ENCODE peak calls at places on chromosome 21, in ten cellular contexts. One of them, this sample, is unnamed.

GRCh38 chr21:38751379-38752050 is 54.2 kb upstream of the ETS2 start:
- DNase-seq in amniotic stem cell: no peak
- DNase-seq in activated CD8-positive, alpha-beta memory T cell treated with anti-CD3 and anti-CD28 coated beads for 4 hours: no peak
- DNase-seq in astrocyte of the spinal cord: peak
- DNase-seq in osteocyte: no peak
- DNase-seq in NCI-H1417 treated with DMSO at 0.1 percent for 48 hours: no peak
- DNase-seq in cardiac fibroblast: peak
- DNase-seq in GM23248: no peak
- DNase-seq in cerebellar cortex: no peak
- DNase-seq in iPS-NIHi11: no peak
- DNase-seq in this sample: no peak

GRCh38 chr21:36178349-36178748 is 21.7 kb downstream of the DOP1B start:
- DNase-seq in amniotic stem cell: no peak
- DNase-seq in activated CD8-positive, alpha-beta memory T cell treated with anti-CD3 and anti-CD28 coated beads for 4 hours: no peak
- DNase-seq in astrocyte of the spinal cord: no peak
- DNase-seq in osteocyte: no peak
- DNase-seq in NCI-H1417 treated with DMSO at 0.1 percent for 48 hours: no peak
- DNase-seq in cardiac fibroblast: no peak
- DNase-seq in GM23248: no peak
- DNase-seq in cerebellar cortex: no peak
- DNase-seq in iPS-NIHi11: no peak
- DNase-seq in this sample: no peak

GRCh38 chr21:44267655-44268142 is 6.0 kb upstream of the DNMT3L start:
- DNase-seq in amniotic stem cell: no peak
- DNase-seq in activated CD8-positive, alpha-beta memory T cell treated with anti-CD3 and anti-CD28 coated beads for 4 hours: no peak
- DNase-seq in astrocyte of the spinal cord: no peak
- DNase-seq in osteocyte: no peak
- DNase-seq in NCI-H1417 treated with DMSO at 0.1 percent for 48 hours: no peak
- DNase-seq in cardiac fibroblast: no peak
- DNase-seq in GM23248: no peak
- DNase-seq in cerebellar cortex: peak
- DNase-seq in iPS-NIHi11: peak
- DNase-seq in this sample: no peak

GRCh38 chr21:42836767-42837301 is 42.5 kb downstream of the WDR4 start:
- DNase-seq in amniotic stem cell: no peak
- DNase-seq in activated CD8-positive, alpha-beta memory T cell treated with anti-CD3 and anti-CD28 coated beads for 4 hours: no peak
- DNase-seq in astrocyte of the spinal cord: no peak
- DNase-seq in osteocyte: peak
- DNase-seq in NCI-H1417 treated with DMSO at 0.1 percent for 48 hours: no peak
- DNase-seq in cardiac fibroblast: no peak
- DNase-seq in GM23248: no peak
- DNase-seq in cerebellar cortex: no peak
- DNase-seq in iPS-NIHi11: no peak
- DNase-seq in this sample: no peak

GRCh38 chr21:38688068-38688467 is 117.7 kb upstream of the ETS2 start:
- DNase-seq in amniotic stem cell: no peak
- DNase-seq in activated CD8-positive, alpha-beta memory T cell treated with anti-CD3 and anti-CD28 coated beads for 4 hours: no peak
- DNase-seq in astrocyte of the spinal cord: no peak
- DNase-seq in osteocyte: no peak
- DNase-seq in NCI-H1417 treated with DMSO at 0.1 percent for 48 hours: peak
- DNase-seq in cardiac fibroblast: no peak
- DNase-seq in GM23248: no peak
- DNase-seq in cerebellar cortex: no peak
- DNase-seq in iPS-NIHi11: no peak
- DNase-seq in this sample: no peak

GRCh38 chr21:36994501-36995189 is 11.9 kb upstream of the RIPPLY3 start:
- DNase-seq in amniotic stem cell: no peak
- DNase-seq in activated CD8-positive, alpha-beta memory T cell treated with anti-CD3 and anti-CD28 coated beads for 4 hours: no peak
- DNase-seq in astrocyte of the spinal cord: no peak
- DNase-seq in osteocyte: no peak
- DNase-seq in NCI-H1417 treated with DMSO at 0.1 percent for 48 hours: no peak
- DNase-seq in cardiac fibroblast: no peak
- DNase-seq in GM23248: peak
- DNase-seq in cerebellar cortex: no peak
- DNase-seq in iPS-NIHi11: no peak
- DNase-seq in this sample: no peak

GRCh38 chr21:41764558-41765392 is 2.1 kb downstream of the RIPK4 start:
- DNase-seq in amniotic stem cell: no peak
- DNase-seq in activated CD8-positive, alpha-beta memory T cell treated with anti-CD3 and anti-CD28 coated beads for 4 hours: no peak
- DNase-seq in astrocyte of the spinal cord: no peak
- DNase-seq in osteocyte: no peak
- DNase-seq in NCI-H1417 treated with DMSO at 0.1 percent for 48 hours: no peak
- DNase-seq in cardiac fibroblast: no peak
- DNase-seq in GM23248: no peak
- DNase-seq in cerebellar cortex: no peak
- DNase-seq in iPS-NIHi11: no peak
- DNase-seq in this sample: no peak

GRCh38 chr21:33348728-33349127 is 24.0 kb downstream of the IFNAR1 start:
- DNase-seq in amniotic stem cell: no peak
- DNase-seq in activated CD8-positive, alpha-beta memory T cell treated with anti-CD3 and anti-CD28 coated beads for 4 hours: no peak
- DNase-seq in astrocyte of the spinal cord: peak
- DNase-seq in osteocyte: no peak
- DNase-seq in NCI-H1417 treated with DMSO at 0.1 percent for 48 hours: no peak
- DNase-seq in cardiac fibroblast: peak
- DNase-seq in GM23248: no peak
- DNase-seq in cerebellar cortex: peak
- DNase-seq in iPS-NIHi11: no peak
- DNase-seq in this sample: no peak

GRCh38 chr21:17446737-17447136 is 66.1 kb upstream of the CXADR start:
- DNase-seq in amniotic stem cell: no peak
- DNase-seq in activated CD8-positive, alpha-beta memory T cell treated with anti-CD3 and anti-CD28 coated beads for 4 hours: no peak
- DNase-seq in astrocyte of the spinal cord: no peak
- DNase-seq in osteocyte: no peak
- DNase-seq in NCI-H1417 treated with DMSO at 0.1 percent for 48 hours: no peak
- DNase-seq in cardiac fibroblast: no peak
- DNase-seq in GM23248: no peak
- DNase-seq in cerebellar cortex: no peak
- DNase-seq in iPS-NIHi11: no peak
- DNase-seq in this sample: peak

GRCh38 chr21:42503711-42504110 is 7.7 kb upstream of the RSPH1 start:
- DNase-seq in amniotic stem cell: no peak
- DNase-seq in activated CD8-positive, alpha-beta memory T cell treated with anti-CD3 and anti-CD28 coated beads for 4 hours: no peak
- DNase-seq in astrocyte of the spinal cord: no peak
- DNase-seq in osteocyte: no peak
- DNase-seq in NCI-H1417 treated with DMSO at 0.1 percent for 48 hours: no peak
- DNase-seq in cardiac fibroblast: no peak
- DNase-seq in GM23248: no peak
- DNase-seq in cerebellar cortex: no peak
- DNase-seq in iPS-NIHi11: no peak
- DNase-seq in this sample: no peak

GRCh38 chr21:29095203-29095602 is 21.8 kb upstream of the CCT8 start:
- DNase-seq in amniotic stem cell: no peak
- DNase-seq in activated CD8-positive, alpha-beta memory T cell treated with anti-CD3 and anti-CD28 coated beads for 4 hours: no peak
- DNase-seq in astrocyte of the spinal cord: no peak
- DNase-seq in osteocyte: no peak
- DNase-seq in NCI-H1417 treated with DMSO at 0.1 percent for 48 hours: no peak
- DNase-seq in cardiac fibroblast: no peak
- DNase-seq in GM23248: no peak
- DNase-seq in cerebellar cortex: no peak
- DNase-seq in iPS-NIHi11: no peak
- DNase-seq in this sample: no peak

GRCh38 chr21:29194847-29195246 is 64.4 kb downstream of the MAP3K7CL start:
- DNase-seq in amniotic stem cell: no peak
- DNase-seq in activated CD8-positive, alpha-beta memory T cell treated with anti-CD3 and anti-CD28 coated beads for 4 hours: no peak
- DNase-seq in astrocyte of the spinal cord: no peak
- DNase-seq in osteocyte: no peak
- DNase-seq in NCI-H1417 treated with DMSO at 0.1 percent for 48 hours: no peak
- DNase-seq in cardiac fibroblast: peak
- DNase-seq in GM23248: peak
- DNase-seq in cerebellar cortex: no peak
- DNase-seq in iPS-NIHi11: no peak
- DNase-seq in this sample: no peak

GRCh38 chr21:42193131-42193671 is 25.7 kb upstream of the ABCG1 start:
- DNase-seq in amniotic stem cell: no peak
- DNase-seq in activated CD8-positive, alpha-beta memory T cell treated with anti-CD3 and anti-CD28 coated beads for 4 hours: peak
- DNase-seq in astrocyte of the spinal cord: peak
- DNase-seq in osteocyte: peak
- DNase-seq in NCI-H1417 treated with DMSO at 0.1 percent for 48 hours: no peak
- DNase-seq in cardiac fibroblast: peak
- DNase-seq in GM23248: no peak
- DNase-seq in cerebellar cortex: no peak
- DNase-seq in iPS-NIHi11: no peak
- DNase-seq in this sample: no peak

GRCh38 chr21:30579351-30579750 is 10.8 kb downstream of the KRTAP22-2 start:
- DNase-seq in amniotic stem cell: no peak
- DNase-seq in activated CD8-positive, alpha-beta memory T cell treated with anti-CD3 and anti-CD28 coated beads for 4 hours: no peak
- DNase-seq in astrocyte of the spinal cord: no peak
- DNase-seq in osteocyte: no peak
- DNase-seq in NCI-H1417 treated with DMSO at 0.1 percent for 48 hours: no peak
- DNase-seq in cardiac fibroblast: no peak
- DNase-seq in GM23248: no peak
- DNase-seq in cerebellar cortex: peak
- DNase-seq in iPS-NIHi11: no peak
- DNase-seq in this sample: no peak

GRCh38 chr21:41634211-41634694 is 126.3 kb upstream of the TMPRSS2 start:
- DNase-seq in amniotic stem cell: no peak
- DNase-seq in activated CD8-positive, alpha-beta memory T cell treated with anti-CD3 and anti-CD28 coated beads for 4 hours: no peak
- DNase-seq in astrocyte of the spinal cord: no peak
- DNase-seq in osteocyte: no peak
- DNase-seq in NCI-H1417 treated with DMSO at 0.1 percent for 48 hours: no peak
- DNase-seq in cardiac fibroblast: no peak
- DNase-seq in GM23248: no peak
- DNase-seq in cerebellar cortex: no peak
- DNase-seq in iPS-NIHi11: peak
- DNase-seq in this sample: no peak

GRCh38 chr21:36297938-36298572 is 21.9 kb upstream of the MORC3 start:
- DNase-seq in amniotic stem cell: no peak
- DNase-seq in activated CD8-positive, alpha-beta memory T cell treated with anti-CD3 and anti-CD28 coated beads for 4 hours: peak
- DNase-seq in astrocyte of the spinal cord: no peak
- DNase-seq in osteocyte: no peak
- DNase-seq in NCI-H1417 treated with DMSO at 0.1 percent for 48 hours: no peak
- DNase-seq in cardiac fibroblast: no peak
- DNase-seq in GM23248: peak
- DNase-seq in cerebellar cortex: no peak
- DNase-seq in iPS-NIHi11: no peak
- DNase-seq in this sample: no peak

GRCh38 chr21:28633803-28634572 is 358.7 kb downstream of the LTN1 start:
- DNase-seq in amniotic stem cell: peak
- DNase-seq in activated CD8-positive, alpha-beta memory T cell treated with anti-CD3 and anti-CD28 coated beads for 4 hours: no peak
- DNase-seq in astrocyte of the spinal cord: peak
- DNase-seq in osteocyte: no peak
- DNase-seq in NCI-H1417 treated with DMSO at 0.1 percent for 48 hours: no peak
- DNase-seq in cardiac fibroblast: peak
- DNase-seq in GM23248: peak
- DNase-seq in cerebellar cortex: no peak
- DNase-seq in iPS-NIHi11: no peak
- DNase-seq in this sample: no peak

GRCh38 chr21:44836666-44837471 is 19.0 kb upstream of the SUMO3 start:
- DNase-seq in amniotic stem cell: no peak
- DNase-seq in activated CD8-positive, alpha-beta memory T cell treated with anti-CD3 and anti-CD28 coated beads for 4 hours: no peak
- DNase-seq in astrocyte of the spinal cord: no peak
- DNase-seq in osteocyte: no peak
- DNase-seq in NCI-H1417 treated with DMSO at 0.1 percent for 48 hours: no peak
- DNase-seq in cardiac fibroblast: peak
- DNase-seq in GM23248: peak
- DNase-seq in cerebellar cortex: peak
- DNase-seq in iPS-NIHi11: no peak
- DNase-seq in this sample: peak

GRCh38 chr21:35366348-35367085 is 317.4 kb upstream of the RUNX1 start:
- DNase-seq in amniotic stem cell: peak
- DNase-seq in activated CD8-positive, alpha-beta memory T cell treated with anti-CD3 and anti-CD28 coated beads for 4 hours: no peak
- DNase-seq in astrocyte of the spinal cord: peak
- DNase-seq in osteocyte: no peak
- DNase-seq in NCI-H1417 treated with DMSO at 0.1 percent for 48 hours: no peak
- DNase-seq in cardiac fibroblast: peak
- DNase-seq in GM23248: peak
- DNase-seq in cerebellar cortex: no peak
- DNase-seq in iPS-NIHi11: no peak
- DNase-seq in this sample: no peak

GRCh38 chr21:33383056-33383888 is 19.9 kb upstream of the IFNGR2 start:
- DNase-seq in amniotic stem cell: peak
- DNase-seq in activated CD8-positive, alpha-beta memory T cell treated with anti-CD3 and anti-CD28 coated beads for 4 hours: peak
- DNase-seq in astrocyte of the spinal cord: peak
- DNase-seq in osteocyte: no peak
- DNase-seq in NCI-H1417 treated with DMSO at 0.1 percent for 48 hours: no peak
- DNase-seq in cardiac fibroblast: peak
- DNase-seq in GM23248: peak
- DNase-seq in cerebellar cortex: no peak
- DNase-seq in iPS-NIHi11: no peak
- DNase-seq in this sample: no peak

GRCh38 chr21:35438643-35439404 is 389.7 kb upstream of the RUNX1 start:
- DNase-seq in amniotic stem cell: no peak
- DNase-seq in activated CD8-positive, alpha-beta memory T cell treated with anti-CD3 and anti-CD28 coated beads for 4 hours: no peak
- DNase-seq in astrocyte of the spinal cord: no peak
- DNase-seq in osteocyte: no peak
- DNase-seq in NCI-H1417 treated with DMSO at 0.1 percent for 48 hours: no peak
- DNase-seq in cardiac fibroblast: peak
- DNase-seq in GM23248: no peak
- DNase-seq in cerebellar cortex: no peak
- DNase-seq in iPS-NIHi11: no peak
- DNase-seq in this sample: peak

GRCh38 chr21:39121600-39122355 is 61.5 kb downstream of the PSMG1 start:
- DNase-seq in amniotic stem cell: no peak
- DNase-seq in activated CD8-positive, alpha-beta memory T cell treated with anti-CD3 and anti-CD28 coated beads for 4 hours: no peak
- DNase-seq in astrocyte of the spinal cord: peak
- DNase-seq in osteocyte: no peak
- DNase-seq in NCI-H1417 treated with DMSO at 0.1 percent for 48 hours: no peak
- DNase-seq in cardiac fibroblast: no peak
- DNase-seq in GM23248: no peak
- DNase-seq in cerebellar cortex: no peak
- DNase-seq in iPS-NIHi11: no peak
- DNase-seq in this sample: no peak

GRCh38 chr21:34889287-34889536 is 159.9 kb downstream of the RUNX1 start:
- DNase-seq in amniotic stem cell: no peak
- DNase-seq in activated CD8-positive, alpha-beta memory T cell treated with anti-CD3 and anti-CD28 coated beads for 4 hours: no peak
- DNase-seq in astrocyte of the spinal cord: peak
- DNase-seq in osteocyte: no peak
- DNase-seq in NCI-H1417 treated with DMSO at 0.1 percent for 48 hours: no peak
- DNase-seq in cardiac fibroblast: peak
- DNase-seq in GM23248: peak
- DNase-seq in cerebellar cortex: no peak
- DNase-seq in iPS-NIHi11: no peak
- DNase-seq in this sample: no peak

GRCh38 chr21:33856893-33857527 is 58.6 kb downstream of the ATP5PO start:
- DNase-seq in amniotic stem cell: no peak
- DNase-seq in activated CD8-positive, alpha-beta memory T cell treated with anti-CD3 and anti-CD28 coated beads for 4 hours: no peak
- DNase-seq in astrocyte of the spinal cord: no peak
- DNase-seq in osteocyte: no peak
- DNase-seq in NCI-H1417 treated with DMSO at 0.1 percent for 48 hours: no peak
- DNase-seq in cardiac fibroblast: no peak
- DNase-seq in GM23248: no peak
- DNase-seq in cerebellar cortex: no peak
- DNase-seq in iPS-NIHi11: no peak
- DNase-seq in this sample: no peak

GRCh38 chr21:35053356-35054096 is 4.4 kb upstream of the RUNX1 start:
- DNase-seq in amniotic stem cell: no peak
- DNase-seq in activated CD8-positive, alpha-beta memory T cell treated with anti-CD3 and anti-CD28 coated beads for 4 hours: no peak
- DNase-seq in astrocyte of the spinal cord: no peak
- DNase-seq in osteocyte: no peak
- DNase-seq in NCI-H1417 treated with DMSO at 0.1 percent for 48 hours: no peak
- DNase-seq in cardiac fibroblast: no peak
- DNase-seq in GM23248: no peak
- DNase-seq in cerebellar cortex: no peak
- DNase-seq in iPS-NIHi11: no peak
- DNase-seq in this sample: no peak

GRCh38 chr21:26925636-26926035 is 41.3 kb downstream of the ADAMTS5 start:
- DNase-seq in amniotic stem cell: no peak
- DNase-seq in activated CD8-positive, alpha-beta memory T cell treated with anti-CD3 and anti-CD28 coated beads for 4 hours: no peak
- DNase-seq in astrocyte of the spinal cord: no peak
- DNase-seq in osteocyte: no peak
- DNase-seq in NCI-H1417 treated with DMSO at 0.1 percent for 48 hours: no peak
- DNase-seq in cardiac fibroblast: no peak
- DNase-seq in GM23248: no peak
- DNase-seq in cerebellar cortex: no peak
- DNase-seq in iPS-NIHi11: peak
- DNase-seq in this sample: no peak

GRCh38 chr21:44972821-44973220 is 33.0 kb downstream of the SLX9 start:
- DNase-seq in amniotic stem cell: no peak
- DNase-seq in activated CD8-positive, alpha-beta memory T cell treated with anti-CD3 and anti-CD28 coated beads for 4 hours: no peak
- DNase-seq in astrocyte of the spinal cord: no peak
- DNase-seq in osteocyte: no peak
- DNase-seq in NCI-H1417 treated with DMSO at 0.1 percent for 48 hours: no peak
- DNase-seq in cardiac fibroblast: peak
- DNase-seq in GM23248: peak
- DNase-seq in cerebellar cortex: no peak
- DNase-seq in iPS-NIHi11: no peak
- DNase-seq in this sample: no peak

GRCh38 chr21:46649356-46649755 is 13.9 kb downstream of the PRMT2 start:
- DNase-seq in amniotic stem cell: no peak
- DNase-seq in activated CD8-positive, alpha-beta memory T cell treated with anti-CD3 and anti-CD28 coated beads for 4 hours: no peak
- DNase-seq in astrocyte of the spinal cord: no peak
- DNase-seq in osteocyte: no peak
- DNase-seq in NCI-H1417 treated with DMSO at 0.1 percent for 48 hours: no peak
- DNase-seq in cardiac fibroblast: no peak
- DNase-seq in GM23248: no peak
- DNase-seq in cerebellar cortex: no peak
- DNase-seq in iPS-NIHi11: no peak
- DNase-seq in this sample: no peak

This sample was measured in COLO829.